ENCODE peak calls at places on chromosomes 6 and 20, in eight cellular contexts. J is neural progenitor cell; K is spleen; G is uterus; A is CD4-positive, CD25-positive, alpha-beta regulatory T cell; W is hepatocyte; H is T-helper 17 cell; E is OCI-LY7. F is an unnamed sample.

GRCh38 chr6:169702640-169703246 is 817 bp downstream of the C6orf120 start:
- DNase-seq in K (no peak), H (no peak), E (peak; percentile 50), W (peak; percentile 53), A (peak; percentile 59), J (peak; percentile 48), G (no peak), F (peak; percentile 76)

GRCh38 chr6:153947817-153948447 is 91.1 kb upstream of the OPRM1 start:
- DNase-seq in H (no peak), A (no peak), W (peak; percentile 60), G (no peak), E (peak; percentile 16), J (peak; percentile 64), K (no peak), F (no peak)

GRCh38 chr6:154445417-154445816 is 65.1 kb downstream of the CNKSR3 start:
- DNase-seq in J (no peak), E (no peak), A (no peak), G (no peak), K (no peak), W (no peak), H (no peak), F (no peak)

GRCh38 chr20:38191654-38192053 is 26.6 kb upstream of the TGM2 start:
- DNase-seq in K (no peak), J (no peak), E (no peak), A (no peak), W (no peak), H (no peak), G (no peak), F (no peak)

GRCh38 chr6:74551896-74552295 is 654.0 kb downstream of the COL12A1 start:
- DNase-seq in A (no peak), G (no peak), W (no peak), J (no peak), E (no peak), K (no peak), H (no peak), F (no peak)

GRCh38 chr20:35991142-35991771 is 22.9 kb downstream of the CNBD2 start:
- DNase-seq in H (no peak), E (peak; percentile 68), A (no peak), J (peak; percentile 42), G (no peak), W (peak; percentile 44), K (peak; percentile 46), F (no peak)

GRCh38 chr20:5729348-5729747 is 20.9 kb upstream of the SHLD1 start:
- DNase-seq in J (no peak), H (no peak), K (no peak), G (no peak), A (no peak), W (no peak), E (no peak), F (no peak)

GRCh38 chr6:14665827-14666724 is 548.5 kb downstream of the CD83 start:
- DNase-seq in A (no peak), W (peak; percentile 32), K (no peak), E (peak; percentile 53), G (no peak), H (no peak), J (no peak), F (peak; percentile 71)

GRCh38 chr20:14721926-14722325 is 384.5 kb upstream of the FLRT3 start:
- DNase-seq in W (no peak), K (no peak), A (no peak), G (no peak), H (no peak), J (no peak), E (no peak), F (no peak)

GRCh38 chr6:162726997-162727346 is 594 bp downstream of the PRKN start:
- DNase-seq in H (no peak), K (no peak), A (peak; percentile 17), E (peak; percentile 37), G (peak; percentile 20), W (no peak), J (no peak), F (no peak)

GRCh38 chr6:53192590-53193232 is 44.1 kb upstream of the GCM1 start:
- DNase-seq in H (no peak), K (no peak), W (peak; percentile 48), G (no peak), J (peak; percentile 56), E (no peak), A (no peak), F (no peak)

GRCh38 chr6:11729083-11729482 is 49.5 kb downstream of the ADTRP start:
- DNase-seq in K (no peak), J (no peak), W (no peak), G (no peak), H (no peak), E (no peak), A (peak; percentile 49), F (no peak)

GRCh38 chr6:156776841-156777576 is at the start of gene ARID1B:
- DNase-seq in K (peak; percentile 97), A (peak; percentile 86), W (peak; percentile 88), G (peak; percentile 84), J (peak; percentile 89), E (peak; percentile 94), H (peak; percentile 75), F (peak; percentile 93)

GRCh38 chr6:33430991-33431879 is 11.4 kb downstream of the SYNGAP1 start:
- DNase-seq in G (peak; percentile 73), A (peak; percentile 86), W (peak; percentile 78), K (peak; percentile 94), H (peak; percentile 70), E (peak; percentile 89), J (peak; percentile 92), F (no peak)

GRCh38 chr6:31532644-31533454 is 4.1 kb downstream of the MCCD1 start:
- DNase-seq in H (no peak), E (no peak), J (no peak), G (no peak), A (no peak), W (no peak), K (no peak), F (no peak)

GRCh38 chr20:9235518-9235917 is 166.6 kb downstream of the PLCB4 start:
- DNase-seq in A (no peak), J (no peak), G (no peak), K (no peak), W (no peak), E (no peak), H (no peak), F (no peak)

GRCh38 chr6:44309092-44309491 is 4.1 kb downstream of the AARS2 start:
- DNase-seq in E (no peak), G (no peak), A (no peak), J (no peak), K (no peak), H (no peak), W (no peak), F (no peak)

DNA sequence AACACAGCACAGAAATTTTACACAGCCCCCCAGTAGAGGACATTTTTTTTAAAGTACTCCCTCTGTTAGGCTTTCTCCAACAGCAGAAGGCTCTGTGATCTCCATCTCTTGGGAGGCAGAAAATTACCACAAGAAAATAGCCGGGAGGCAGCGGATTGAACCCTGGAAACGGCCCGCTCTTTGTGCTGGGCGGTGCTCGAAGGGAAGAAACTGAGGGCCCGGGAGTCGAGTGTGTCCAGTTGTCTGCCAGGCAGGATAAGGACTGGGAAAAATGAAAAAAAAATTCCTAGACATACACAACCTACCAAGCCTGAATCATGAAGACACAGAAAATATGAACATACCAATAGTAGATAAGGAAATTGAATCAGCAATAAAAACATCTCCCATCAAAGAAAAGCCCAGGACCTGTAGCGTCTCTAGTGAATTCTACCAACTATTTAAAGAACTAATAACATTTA is 31.5 kb downstream of the POM121L2 start:
- DNase-seq in E (no peak), K (no peak), J (peak; percentile 58), A (no peak), W (peak; percentile 28), H (no peak), G (no peak), F (no peak)
- H3K9me3 ChIP-seq in E (no peaks in the 10 kb centered on the region), K (peaks cover 8% of the 10 kb centered on the region), J (no peaks in the 10 kb centered on the region), A (peaks cover 29% of the 10 kb centered on the region), W (no peaks in the 10 kb centered on the region), H (peaks cover 25% of the 10 kb centered on the region), G (no peaks in the 10 kb centered on the region), F (no peaks in the 10 kb centered on the region)

DNA sequence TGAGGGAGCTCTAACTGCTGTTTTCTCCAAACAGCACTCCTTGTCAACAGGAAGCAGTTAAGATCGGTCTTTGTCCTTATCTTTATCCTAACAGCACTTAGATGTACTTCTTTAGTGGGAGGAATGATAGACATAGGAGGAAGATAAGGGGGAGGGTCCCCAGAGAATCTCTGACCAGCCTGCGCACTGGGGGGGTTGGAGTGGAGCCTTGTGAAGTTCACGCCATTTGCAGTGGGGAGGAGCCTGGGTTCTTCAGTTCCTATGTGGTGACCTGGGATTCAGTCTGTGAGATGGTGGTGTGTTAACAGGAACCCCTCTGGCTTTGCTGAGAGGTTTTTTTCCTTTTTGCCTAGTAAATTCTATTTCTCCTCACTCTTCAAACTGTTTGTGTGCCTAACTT is 18.1 kb upstream of the ASCC3 start:
- DNase-seq in E (no peak), A (no peak), W (no peak), K (no peak), H (no peak), J (no peak), G (no peak), F (no peak)
- H3K9me3 ChIP-seq in E (no peaks in the 10 kb centered on the region), A (no peaks in the 10 kb centered on the region), W (no peaks in the 10 kb centered on the region), K (no peaks in the 10 kb centered on the region), H (no peaks in the 10 kb centered on the region), J (no peaks in the 10 kb centered on the region), G (no peaks in the 10 kb centered on the region), F (no peaks in the 10 kb centered on the region)

GRCh38 chr20:29874476-29875202 is 1382.8 kb upstream of the DEFB115 start:
- DNase-seq in W (no peak), E (no peak), H (no peak), J (no peak), G (no peak), K (no peak), A (no peak), F (no peak)
- H3K9me3 ChIP-seq in W (no peaks in the 10 kb centered on the region), E (no peaks in the 10 kb centered on the region), H (no peaks in the 10 kb centered on the region), J (peaks cover 9% of the 10 kb centered on the region), G (no peaks in the 10 kb centered on the region), K (peaks cover 13% of the 10 kb centered on the region), A (peaks cover 1% of the 10 kb centered on the region), F (no peaks in the 10 kb centered on the region)

GRCh38 chr6:167506443-167507231 is 181.8 kb downstream of the TTLL2 start:
- DNase-seq in G (no peak), E (no peak), J (no peak), W (peak; percentile 26), H (no peak), A (no peak), K (no peak), F (no peak)
- H3K9me3 ChIP-seq in G (no peaks in the 10 kb centered on the region), E (no peaks in the 10 kb centered on the region), J (no peaks in the 10 kb centered on the region), W (no peaks in the 10 kb centered on the region), H (no peaks in the 10 kb centered on the region), A (no peaks in the 10 kb centered on the region), K (no peaks in the 10 kb centered on the region), F (no peaks in the 10 kb centered on the region)

GRCh38 chr6:168376811-168377480 is 57.4 kb upstream of the DACT2 start:
- DNase-seq in E (no peak), A (no peak), G (no peak), W (no peak), H (no peak), J (no peak), K (peak; percentile 64), F (no peak)
- H3K9me3 ChIP-seq in E (no peaks in the 10 kb centered on the region), A (no peaks in the 10 kb centered on the region), G (no peaks in the 10 kb centered on the region), W (no peaks in the 10 kb centered on the region), H (no peaks in the 10 kb centered on the region), J (no peaks in the 10 kb centered on the region), K (no peaks in the 10 kb centered on the region), F (no peaks in the 10 kb centered on the region)

DNA sequence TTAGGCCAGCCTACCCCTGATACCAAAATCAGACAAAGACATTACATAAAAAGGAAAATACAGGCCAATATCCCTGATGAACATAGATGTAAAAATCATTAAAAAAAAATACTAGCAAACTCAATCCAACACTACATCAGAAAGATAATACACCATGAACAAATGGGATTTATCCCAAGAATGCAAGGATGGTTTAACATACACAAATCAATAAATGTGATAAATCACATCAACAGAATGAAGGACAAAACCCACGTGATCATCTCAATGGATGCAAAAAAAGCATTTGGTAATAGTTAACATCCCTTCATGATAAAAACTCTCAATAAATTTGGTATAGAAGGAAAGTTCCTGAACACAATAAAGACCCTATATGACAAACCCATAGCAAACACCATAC is 63.8 kb downstream of the SLC22A2 start:
- DNase-seq in K (no peak), H (no peak), J (no peak), A (no peak), G (no peak), W (no peak), E (no peak), F (no peak)
- H3K9me3 ChIP-seq in K (peaks cover 41% of the 10 kb centered on the region), H (no peaks in the 10 kb centered on the region), J (peaks cover 15% of the 10 kb centered on the region), A (peaks cover 32% of the 10 kb centered on the region), G (no peaks in the 10 kb centered on the region), W (no peaks in the 10 kb centered on the region), E (peaks cover 5% of the 10 kb centered on the region), F (no peaks in the 10 kb centered on the region)

F was measured in upper lobe of right lung.